ENCODE peak calls at places on chromosome 1, in four cellular contexts. Q is Panc1, B is AG04450, S is BJ. F is an unnamed sample.
A peak's percentile ranks its signal among the peaks of the same experiment; 100 is the strongest.

GRCh38 chr1:221100196-221100950 is 221.1 kb downstream of the HLX start:
- DNase-seq in Q (no peak), B (no peak), S (peak; percentile 80), F (peak; percentile 89)

GRCh38 chr1:221157026-221157761 is 278.0 kb downstream of the HLX start:
- DNase-seq in Q (no peak), B (no peak), S (no peak), F (no peak)

GRCh38 chr1:2946291-2946690 is 75.0 kb upstream of the ACTRT2 start:
- DNase-seq in Q (no peak), B (no peak), S (no peak), F (no peak)

GRCh38 chr1:38266197-38266520 is 219.6 kb upstream of the POU3F1 start:
- DNase-seq in Q (no peak), B (no peak), S (no peak), F (no peak)

GRCh38 chr1:52007228-52008073 is 17.0 kb upstream of the RAB3B start:
- DNase-seq in Q (no peak), B (no peak), S (no peak), F (no peak)

GRCh38 chr1:155255243-155256100 is at the start of gene ENTREP3:
- DNase-seq in Q (no peak), B (no peak), S (no peak), F (peak; percentile 43)

GRCh38 chr1:19028110-19028509 is 71.6 kb upstream of the IFFO2 start:
- DNase-seq in Q (no peak), B (no peak), S (no peak), F (no peak)

GRCh38 chr1:47328992-47329391 is 4.6 kb upstream of the CMPK1 start:
- DNase-seq in Q (no peak), B (no peak), S (no peak), F (no peak)

GRCh38 chr1:65001238-65001792 is 35.0 kb upstream of the JAK1 start:
- DNase-seq in Q (no peak), B (no peak), S (no peak), F (peak; percentile 60)

GRCh38 chr1:1132928-1133750 is 17.2 kb upstream of the C1orf159 start:
- DNase-seq in Q (no peak), B (no peak), S (no peak), F (no peak)

GRCh38 chr1:53139911-53140310 is 2.5 kb downstream of the SLC1A7 start:
- DNase-seq in Q (no peak), B (no peak), S (no peak), F (peak; percentile 26)

GRCh38 chr1:215891266-215891665 is 324.2 kb downstream of the KCTD3 start:
- DNase-seq in Q (no peak), B (no peak), S (no peak), F (no peak)

GRCh38 chr1:100360790-100361232 is 8.5 kb downstream of the CDC14A start:
- DNase-seq in Q (no peak), B (no peak), S (no peak), F (no peak)

GRCh38 chr1:180926164-180926981 is 13.7 kb downstream of the KIAA1614 start:
- DNase-seq in Q (no peak), B (no peak), S (no peak), F (peak; percentile 38)

GRCh38 chr1:16158025-16158424 is 2.2 kb upstream of the EPHA2 start:
- DNase-seq in Q (no peak), B (no peak), S (no peak), F (no peak)

GRCh38 chr1:30883389-30884172 is 25.0 kb downstream of the SDC3 start:
- DNase-seq in Q (no peak), B (no peak), S (no peak), F (no peak)

GRCh38 chr1:57353589-57353988 is 70.3 kb downstream of the DAB1 start:
- DNase-seq in Q (no peak), B (peak; percentile 6), S (peak; percentile 39), F (no peak)

GRCh38 chr1:40592107-40592773 is 60.8 kb downstream of the ZNF684 start:
- DNase-seq in Q (no peak), B (no peak), S (no peak), F (no peak)

GRCh38 chr1:154752273-154753030 is 117.6 kb downstream of the KCNN3 start:
- DNase-seq in Q (no peak), B (no peak), S (no peak), F (no peak)

GRCh38 chr1:1206376-1207253 is at the start of gene TNFRSF18:
- DNase-seq in Q (no peak), B (no peak), S (no peak), F (no peak)

GRCh38 chr1:59992040-59992820 is 65.7 kb upstream of the CYP2J2 start:
- DNase-seq in Q (no peak), B (no peak), S (no peak), F (no peak)

GRCh38 chr1:193143285-193143684 is 21.5 kb downstream of the CDC73 start:
- DNase-seq in Q (no peak), B (no peak), S (no peak), F (no peak)

GRCh38 chr1:183610053-183610452 is 19.8 kb upstream of the NCF2 start:
- DNase-seq in Q (no peak), B (no peak), S (no peak), F (no peak)

GRCh38 chr1:174743654-174744561 is 255.8 kb upstream of the CACYBP start:
- DNase-seq in Q (peak; percentile 12), B (peak; percentile 33), S (no peak), F (no peak)

GRCh38 chr1:155913969-155914757 is 3.0 kb upstream of the RIT1 start:
- DNase-seq in Q (no peak), B (peak; percentile 43), S (no peak), F (no peak)

GRCh38 chr1:206660136-206660535 is 24.6 kb upstream of the MAPKAPK2 start:
- DNase-seq in Q (no peak), B (no peak), S (no peak), F (no peak)

GRCh38 chr1:210586785-210587184 is 258.1 kb downstream of the HHAT start:
- DNase-seq in Q (no peak), B (no peak), S (no peak), F (no peak)

GRCh38 chr1:197725044-197725443 is 50.2 kb downstream of the DENND1B start:
- DNase-seq in Q (peak; percentile 18), B (no peak), S (no peak), F (peak; percentile 2)

GRCh38 chr1:40301066-40301465 is 16.0 kb downstream of the COL9A2 start:
- DNase-seq in Q (no peak), B (no peak), S (no peak), F (no peak)

GRCh38 chr1:159751022-159751421 is 29.7 kb upstream of the DUSP23 start:
- DNase-seq in Q (no peak), B (no peak), S (no peak), F (no peak)

GRCh38 chr1:211386931-211387330 is 60.3 kb downstream of the TRAF5 start:
- DNase-seq in Q (no peak), B (peak; percentile 2), S (peak; percentile 56), F (no peak)

GRCh38 chr1:47559944-47560695 is 122.3 kb downstream of the FOXD2 start:
- DNase-seq in Q (no peak), B (no peak), S (no peak), F (no peak)

GRCh38 chr1:184494929-184495328 is 108.1 kb downstream of the C1orf21 start:
- DNase-seq in Q (no peak), B (no peak), S (no peak), F (no peak)

GRCh38 chr1:15173863-15174614 is 20.5 kb downstream of the TMEM51 start:
- DNase-seq in Q (no peak), B (no peak), S (no peak), F (no peak)

GRCh38 chr1:50915621-50916020 is 44.4 kb downstream of the FAF1 start:
- DNase-seq in Q (no peak), B (no peak), S (no peak), F (no peak)

GRCh38 chr1:8122477-8123407 is 96.6 kb upstream of the ERRFI1 start:
- DNase-seq in Q (no peak), B (no peak), S (no peak), F (no peak)

GRCh38 chr1:163875927-163876320 is 554.2 kb downstream of the NUF2 start:
- DNase-seq in Q (no peak), B (no peak), S (peak; percentile 67), F (peak; percentile 55)
- H3K4me3 ChIP-seq in Q (no peak overlapping the region), B (no peak overlapping the region), S (no peak overlapping the region), F (no peak overlapping the region)

GRCh38 chr1:179205284-179205683 is 24.2 kb downstream of the ABL2 start:
- DNase-seq in Q (no peak), B (no peak), S (no peak), F (no peak)
- H3K4me3 ChIP-seq in Q (no peak overlapping the region), B (no peak overlapping the region), S (no peak overlapping the region), F (no peak overlapping the region)

GRCh38 chr1:6495041-6495441 is 3.6 kb upstream of the PLEKHG5 start:
- DNase-seq in Q (no peak), B (no peak), S (no peak), F (no peak)

GRCh38 chr1:6496890-6497214 is 5.4 kb upstream of the PLEKHG5 start:
- DNase-seq in Q (no peak), B (no peak), S (no peak), F (no peak)

GRCh38 chr1:6496360-6496704 is 4.9 kb upstream of the PLEKHG5 start:
- DNase-seq in Q (no peak), B (no peak), S (no peak), F (no peak)

GRCh38 chr1:6494627-6495026 is 3.2 kb upstream of the PLEKHG5 start:
- DNase-seq in Q (no peak), B (no peak), S (no peak), F (no peak)

GRCh38 chr1:6495540-6496359 is 4.3 kb upstream of the PLEKHG5 start:
- DNase-seq in Q (no peak), B (no peak), S (no peak), F (no peak)
- H3K4me3 ChIP-seq in Q (peak overlapping the region; percentile 59), B (no peak overlapping the region), S (peak overlapping the region; percentile 53), F (peak overlapping the region; percentile 70)

GRCh38 chr1:195430826-195431225 is 1177.4 kb downstream of the KCNT2 start:
- DNase-seq in Q (no peak), B (no peak), S (no peak), F (no peak)

DNA sequence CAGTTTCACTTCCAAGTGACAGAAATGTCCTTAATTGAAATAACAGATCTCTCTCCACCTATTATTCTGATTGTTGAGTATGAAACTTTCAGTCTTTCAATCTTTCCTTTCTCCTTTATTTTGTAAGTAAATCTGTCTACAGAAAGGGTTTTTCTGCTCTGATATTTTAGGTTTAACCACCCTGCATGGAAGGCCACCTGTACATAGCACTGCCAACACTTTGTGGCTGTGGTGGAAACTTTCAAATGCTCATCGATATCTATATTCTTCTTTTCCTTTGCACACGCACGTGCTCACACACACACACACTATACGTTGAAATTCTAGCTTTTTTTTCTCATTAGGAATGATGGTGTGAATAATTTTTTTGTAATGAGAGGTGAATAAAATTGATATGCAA is 1179.3 kb downstream of the KCNT2 start:
- DNase-seq in Q (no peak), B (no peak), S (no peak), F (no peak)
- H3K4me3 ChIP-seq in Q (no peak overlapping the region), B (no peak overlapping the region), S (no peak overlapping the region), F (no peak overlapping the region)

GRCh38 chr1:200873671-200874397 is 1.1 kb downstream of the GPR25 start:
- DNase-seq in Q (no peak), B (no peak), S (no peak), F (no peak)
- H3K4me3 ChIP-seq in Q (no peak overlapping the region), B (peak overlapping the region; percentile 25), S (peak overlapping the region; percentile 14), F (peak overlapping the region; percentile 28)